ENCODE peak calls at places on chromosomes 11 and 22, in nine cellular contexts. J is posterior cingulate gyrus; A is iris pigment epithelial cell; V is CD8-positive, alpha-beta memory T cell; X is T-cell; W is PC-9; F is LoVo; Z is stimulated activated CD4-positive, alpha-beta T cell treated with anti-CD3 and anti-CD28 coated beads, Interleukin-1b, Interleukin-23, amount 100 ng/mL, for 24 hours; C is RPMI8226. E is an unnamed sample.

GRCh38 chr11:112279901-112280267 is 19.2 kb upstream of the PLET1 start:
- DNase-seq in X (peak; percentile 77), F (peak; percentile 27), J (peak; percentile 63), A (peak; percentile 48), Z (peak; percentile 51), W (no peak), V (peak; percentile 76), C (peak; percentile 71), E (peak; percentile 26)

GRCh38 chr22:46589871-46590271 is 30.3 kb upstream of the GRAMD4 start:
- DNase-seq in W (no peak), C (no peak), X (no peak), A (no peak), Z (no peak), J (no peak), V (no peak), F (no peak), E (no peak)

GRCh38 chr22:38835888-38836301 is 7.9 kb downstream of the NPTXR start:
- DNase-seq in W (no peak), Z (no peak), V (no peak), J (peak; percentile 46), C (no peak), A (peak; percentile 47), X (no peak), F (peak; percentile 54), E (no peak)

GRCh38 chr11:22192289-22192641 is 620 bp upstream of the ANO5 start:
- DNase-seq in V (no peak), W (no peak), J (no peak), X (no peak), F (no peak), Z (no peak), A (no peak), C (no peak), E (no peak)

GRCh38 chr11:7436657-7437056 is 48.6 kb upstream of the OLFML1 start:
- DNase-seq in J (no peak), V (peak; percentile 3), X (peak; percentile 9), W (no peak), F (no peak), Z (no peak), C (peak; percentile 46), A (no peak), E (no peak)

GRCh38 chr22:47615051-47615450 is 852.6 kb downstream of the TBC1D22A start:
- DNase-seq in Z (no peak), X (no peak), V (no peak), J (no peak), C (no peak), A (no peak), F (no peak), W (no peak), E (no peak)

GRCh38 chr11:84612645-84613044 is 1014.5 kb downstream of the DLG2 start:
- DNase-seq in X (no peak), W (no peak), F (no peak), Z (no peak), J (no peak), A (no peak), V (no peak), C (no peak), E (no peak)

GRCh38 chr11:118081241-118081958 is 4.5 kb downstream of the TMPRSS4 start:
- DNase-seq in W (peak; percentile 32), C (no peak), X (no peak), V (no peak), F (no peak), A (no peak), J (no peak), Z (no peak), E (no peak)

GRCh38 chr22:37471721-37472417 is 14.3 kb downstream of the MFNG start:
- DNase-seq in V (no peak), X (no peak), Z (no peak), C (no peak), F (no peak), A (no peak), W (no peak), J (no peak), E (no peak)

GRCh38 chr22:17748555-17749353 is 25.5 kb downstream of the BID start:
- DNase-seq in V (no peak), F (no peak), W (no peak), A (no peak), J (no peak), C (no peak), X (no peak), Z (no peak), E (peak; percentile 22)

GRCh38 chr11:62552931-62553838 is 6.6 kb upstream of the AHNAK start:
- DNase-seq in C (peak; percentile 96), F (peak; percentile 93), W (peak; percentile 97), V (peak; percentile 56), A (peak; percentile 96), Z (no peak), X (peak; percentile 68), J (no peak), E (no peak)

GRCh38 chr11:119774180-119774763 is 45.3 kb upstream of the NECTIN1 start:
- DNase-seq in A (peak; percentile 20), F (peak; percentile 33), C (peak; percentile 36), V (no peak), X (no peak), J (no peak), Z (no peak), W (no peak), E (no peak)

GRCh38 chr11:76721755-76722677 is 51.5 kb upstream of the LRRC32 start:
- DNase-seq in J (peak; percentile 88), C (peak; percentile 90), X (peak; percentile 75), Z (peak; percentile 62), F (peak; percentile 79), V (peak; percentile 50), A (peak; percentile 75), W (peak; percentile 58), E (peak; percentile 72)

GRCh38 chr11:114142646-114143045 is 83.1 kb downstream of the ZBTB16 start:
- DNase-seq in F (no peak), V (no peak), W (no peak), Z (no peak), J (no peak), A (no peak), C (no peak), X (no peak), E (no peak)

GRCh38 chr11:33976351-33977199 is 75.0 kb upstream of the CAPRIN1 start:
- DNase-seq in J (no peak), C (no peak), X (no peak), V (no peak), Z (no peak), A (peak; percentile 44), W (peak; percentile 71), F (no peak), E (no peak)

GRCh38 chr11:82671451-82671850 is 62.2 kb downstream of the FAM181B start:
- DNase-seq in V (no peak), A (no peak), C (no peak), Z (no peak), W (no peak), F (no peak), X (no peak), J (no peak), E (no peak)

GRCh38 chr22:46328797-46329196 is 6.7 kb upstream of the TRMU start:
- DNase-seq in J (no peak), C (no peak), X (no peak), F (no peak), W (no peak), A (no peak), Z (no peak), V (no peak), E (no peak)

GRCh38 chr11:133403900-133404299 is 128.4 kb downstream of the OPCML start:
- DNase-seq in J (no peak), W (no peak), F (no peak), Z (no peak), C (no peak), A (no peak), V (no peak), X (no peak), E (no peak)

GRCh38 chr11:35794850-35795249 is 132.3 kb downstream of the TRIM44 start:
- DNase-seq in F (no peak), C (no peak), J (no peak), V (no peak), X (no peak), W (peak; percentile 83), A (peak; percentile 91), Z (no peak), E (no peak)

GRCh38 chr11:45100338-45100737 is 46.1 kb upstream of the PRDM11 start:
- DNase-seq in X (no peak), Z (no peak), F (no peak), A (peak; percentile 57), J (no peak), C (peak; percentile 33), W (no peak), V (no peak), E (no peak)

GRCh38 chr11:693887-694562 is 997 bp downstream of the DEAF1 start:
- DNase-seq in F (no peak), W (no peak), Z (no peak), A (no peak), J (no peak), X (no peak), V (no peak), C (no peak), E (no peak)

GRCh38 chr11:22976146-22976545 is 115.9 kb upstream of the CCDC179 start:
- DNase-seq in C (no peak), J (no peak), X (no peak), W (peak; percentile 60), F (no peak), A (peak; percentile 95), Z (no peak), V (no peak), E (no peak)

GRCh38 chr11:100827934-100828661 is 141.0 kb downstream of the ARHGAP42 start:
- DNase-seq in F (peak; percentile 41), W (peak; percentile 95), C (peak; percentile 54), V (no peak), A (peak; percentile 74), J (no peak), X (no peak), Z (no peak), E (no peak)

GRCh38 chr11:111764621-111765020 is 1.6 kb downstream of the PPP2R1B start:
- DNase-seq in A (peak; percentile 18), X (no peak), F (no peak), V (no peak), C (no peak), Z (no peak), W (no peak), J (no peak), E (no peak)

GRCh38 chr11:102288745-102289083 is 28.6 kb upstream of the BIRC3 start:
- DNase-seq in W (no peak), V (no peak), C (no peak), X (no peak), Z (no peak), A (no peak), F (no peak), J (no peak), E (no peak)

GRCh38 chr11:13448876-13449275 is 14.1 kb downstream of the BTBD10 start:
- DNase-seq in J (no peak), C (peak; percentile 46), W (no peak), V (no peak), F (no peak), Z (no peak), A (peak; percentile 80), X (no peak), E (no peak)

GRCh38 chr22:35524966-35525686 is 15.5 kb upstream of the RASD2 start:
- DNase-seq in C (no peak), F (no peak), W (no peak), A (no peak), V (no peak), Z (no peak), J (peak; percentile 68), X (no peak), E (peak; percentile 71)

GRCh38 chr11:68121067-68121899 is at the start of gene CHKA:
- DNase-seq in V (peak; percentile 86), C (peak; percentile 98), X (peak; percentile 79), A (peak; percentile 88), W (peak; percentile 88), J (peak; percentile 94), F (peak; percentile 95), Z (peak; percentile 76), E (peak; percentile 89)

GRCh38 chr11:9529333-9529648 is 44.2 kb upstream of the WEE1 start:
- DNase-seq in W (no peak), V (no peak), X (no peak), A (no peak), Z (no peak), J (no peak), C (no peak), F (peak; percentile 31), E (no peak)

GRCh38 chr22:36369922-36370781 is 17.6 kb downstream of the MYH9 start:
- DNase-seq in C (no peak), V (no peak), W (peak; percentile 93), X (no peak), F (peak; percentile 86), Z (no peak), J (no peak), A (no peak), E (no peak)

GRCh38 chr11:43736502-43737193 is 56.1 kb downstream of the HSD17B12 start:
- DNase-seq in C (no peak), J (no peak), F (no peak), X (no peak), A (peak; percentile 69), Z (no peak), V (no peak), W (no peak), E (no peak)

E was measured in occipital lobe.